ENCODE peak calls at places on chromosomes 5 and 9, in four cellular contexts. I, Z, F and M are unnamed samples.
A peak's percentile ranks its signal among the peaks of the same experiment; 100 is the strongest.

GRCh38 chr9:89022071-89022721 is 30.9 kb downstream of the S1PR3 start:
- DNase-seq in F (no peak), Z (no peak), I (peak; percentile 55), M (no peak)

GRCh38 chr9:131559416-131560000 is 14.2 kb downstream of the PRRT1B start:
- DNase-seq in F (no peak), Z (no peak), I (no peak), M (no peak)

GRCh38 chr5:106875591-106876297 is 795.0 kb downstream of the EFNA5 start:
- DNase-seq in Z (peak; percentile 15), F (peak; percentile 40), I (no peak), M (no peak)

GRCh38 chr5:39231705-39232525 is 12.6 kb upstream of the FYB1 start:
- DNase-seq in Z (no peak), F (no peak), I (no peak), M (no peak)

GRCh38 chr5:139415221-139415861 is 11.5 kb upstream of the SPATA24 start:
- DNase-seq in Z (peak; percentile 65), F (peak; percentile 90), I (no peak), M (no peak)

GRCh38 chr5:57695179-57695578 is 212.6 kb upstream of the ACTBL2 start:
- DNase-seq in F (no peak), Z (no peak), I (no peak), M (no peak)

GRCh38 chr5:67187318-67187717 is 9.3 kb downstream of the CD180 start:
- DNase-seq in I (no peak), Z (no peak), F (no peak), M (no peak)

GRCh38 chr5:78916044-78916443 is 69.1 kb downstream of the ARSB start:
- DNase-seq in Z (no peak), I (no peak), F (no peak), M (no peak)

GRCh38 chr9:4581861-4582565 is 80.1 kb upstream of the PLPP6 start:
- DNase-seq in F (no peak), I (no peak), Z (no peak), M (no peak)